ENCODE peak calls at places on chromosomes 12 and 14, in four cellular contexts. I is Peyer's patch; X is activated naive CD8-positive, alpha-beta T cell treated with anti-CD3 and anti-CD28 coated beads for 36 hours; M is putamen. H is an unnamed sample.

GRCh38 chr14:97776890-97777564 is 979.8 kb downstream of the VRK1 start:
- DNase-seq in I (no peak), X (no peak), M (no peak), H (no peak)

GRCh38 chr14:64788706-64789105 is 84.5 kb downstream of the PLEKHG3 start:
- DNase-seq in I (no peak), X (no peak), M (no peak), H (no peak)

GRCh38 chr12:127944211-127944899 is 322.6 kb upstream of the TMEM132C start:
- DNase-seq in I (no peak), X (no peak), M (no peak), H (no peak)

GRCh38 chr14:22403286-22403685 is 185.7 kb downstream of the DAD1 start:
- DNase-seq in I (no peak), X (no peak), M (no peak), H (no peak)

GRCh38 chr14:73787760-73788508 is 63.7 kb upstream of the PTGR2 start:
- DNase-seq in I (no peak), X (peak; percentile 71), M (no peak), H (peak; percentile 55)

GRCh38 chr12:4045433-4045760 is 172.2 kb upstream of the PARP11 start:
- DNase-seq in I (no peak), X (no peak), M (no peak), H (peak; percentile 4)

GRCh38 chr12:124049451-124050094 is 76.6 kb downstream of the ZNF664 start:
- DNase-seq in I (no peak), X (no peak), M (no peak), H (no peak)

GRCh38 chr12:66823857-66824570 is 145.1 kb upstream of the GRIP1 start:
- DNase-seq in I (no peak), X (no peak), M (peak; percentile 17), H (no peak)

GRCh38 chr12:113154351-113154973 is 4.9 kb downstream of the CFAP73 start:
- DNase-seq in I (peak; percentile 23), X (peak; percentile 38), M (no peak), H (no peak)

GRCh38 chr12:50003595-50003994 is 21.7 kb downstream of the RACGAP1 start:
- DNase-seq in I (no peak), X (no peak), M (no peak), H (no peak)

GRCh38 chr12:128276542-128276941 is 9.6 kb downstream of the TMEM132C start:
- DNase-seq in I (no peak), X (no peak), M (no peak), H (no peak)

GRCh38 chr12:73413974-73414373 is 1123.7 kb upstream of the ATXN7L3B start:
- DNase-seq in I (no peak), X (no peak), M (no peak), H (no peak)

GRCh38 chr14:91258021-91258618 is 13.6 kb upstream of the GPR68 start:
- DNase-seq in I (no peak), X (no peak), M (peak; percentile 59), H (no peak)

GRCh38 chr12:88805692-88806091 is 225.4 kb upstream of the KITLG start:
- DNase-seq in I (no peak), X (no peak), M (no peak), H (no peak)

GRCh38 chr12:30296486-30296885 is 399.2 kb downstream of the IPO8 start:
- DNase-seq in I (no peak), X (no peak), M (no peak), H (no peak)

GRCh38 chr12:30694971-30695326 is 720 bp downstream of the IPO8 start:
- DNase-seq in I (peak; percentile 23), X (peak; percentile 6), M (peak; percentile 8), H (no peak)

GRCh38 chr12:1502441-1502785 is 92.0 kb downstream of the FBXL14 start:
- DNase-seq in I (no peak), X (no peak), M (no peak), H (no peak)

GRCh38 chr14:92579244-92579643 is 65.7 kb downstream of the RIN3 start:
- DNase-seq in I (no peak), X (no peak), M (no peak), H (no peak)

GRCh38 chr14:73241481-73242165 is 4.3 kb downstream of the PAPLN start:
- DNase-seq in I (no peak), X (no peak), M (no peak), H (no peak)

GRCh38 chr14:99592933-99593753 is 10.9 kb downstream of the CCDC85C start:
- DNase-seq in I (no peak), X (no peak), M (peak; percentile 63), H (no peak)

GRCh38 chr12:90953956-90954421 is 987 bp downstream of the CCER1 start:
- DNase-seq in I (no peak), X (peak; percentile 30), M (no peak), H (no peak)